ENCODE peak calls at places on chromosomes 5 and 9, in seven cellular contexts. Z, P, R, B, U, Y and O are unnamed samples.
A peak's percentile ranks its signal among the peaks of the same experiment; 100 is the strongest.

GRCh38 chr5:150219142-150219541 is 29.3 kb downstream of the SLC6A7 start:
- DNase-seq in U (peak; percentile 54), P (peak; percentile 12), B (no peak), Y (no peak), R (no peak), Z (no peak), O (no peak)

GRCh38 chr9:11038366-11038765 is 425.6 kb upstream of the PTPRD start:
- DNase-seq in U (no peak), Z (no peak), P (no peak), Y (no peak), B (no peak), R (no peak), O (no peak)

GRCh38 chr9:114371986-114372917 is 15.5 kb downstream of the AKNA start:
- DNase-seq in B (no peak), Z (no peak), Y (no peak), P (no peak), R (no peak), U (no peak), O (no peak)

GRCh38 chr5:59562756-59563389 is 330.7 kb downstream of the PDE4D start:
- DNase-seq in P (peak; percentile 33), U (no peak), Y (peak; percentile 41), R (no peak), Z (peak; percentile 69), B (peak; percentile 91), O (peak; percentile 75)

GRCh38 chr5:76582252-76583162 is 40.7 kb downstream of the F2RL2 start:
- DNase-seq in R (no peak), P (peak; percentile 77), Z (no peak), U (no peak), B (no peak), Y (no peak), O (peak; percentile 79)

GRCh38 chr9:133773889-133774655 is 35.9 kb upstream of the SARDH start:
- DNase-seq in Y (no peak), Z (no peak), B (no peak), P (peak; percentile 91), R (no peak), U (no peak), O (no peak)

GRCh38 chr9:132782106-132782505 is 96.0 kb downstream of the AK8 start:
- DNase-seq in Y (no peak), R (no peak), Z (no peak), U (no peak), P (no peak), B (no peak), O (no peak)

GRCh38 chr9:7164440-7165349 is 406.9 kb downstream of the KDM4C start:
- DNase-seq in B (no peak), U (no peak), P (no peak), Z (no peak), Y (no peak), R (no peak), O (no peak)

GRCh38 chr9:130461218-130461630 is 16.5 kb downstream of the ASS1 start:
- DNase-seq in Y (no peak), P (peak; percentile 12), B (peak; percentile 39), Z (peak; percentile 28), R (no peak), U (peak; percentile 79), O (no peak)

GRCh38 chr9:35757527-35758275 is 3.6 kb upstream of the MSMP start:
- DNase-seq in R (no peak), Y (no peak), Z (peak; percentile 35), U (peak; percentile 41), B (peak; percentile 74), P (no peak), O (no peak)

GRCh38 chr9:128124451-128124850 is 3.1 kb downstream of the PTGES2 start:
- DNase-seq in U (no peak), Z (no peak), Y (no peak), P (no peak), B (no peak), R (no peak), O (no peak)

GRCh38 chr9:124593080-124594058 is 86.2 kb upstream of the NR5A1 start:
- DNase-seq in Y (peak; percentile 71), U (peak; percentile 42), B (no peak), P (peak; percentile 12), R (no peak), Z (no peak), O (no peak)
- H3K4me1 ChIP-seq in Y (peaks cover 29% of the 10 kb centered on the region), U (peaks cover 43% of the 10 kb centered on the region), B (peaks cover 21% of the 10 kb centered on the region), P (peaks cover 6% of the 10 kb centered on the region), R (peaks cover 35% of the 10 kb centered on the region), Z (peaks cover 58% of the 10 kb centered on the region), O (peaks cover 9% of the 10 kb centered on the region)

DNA sequence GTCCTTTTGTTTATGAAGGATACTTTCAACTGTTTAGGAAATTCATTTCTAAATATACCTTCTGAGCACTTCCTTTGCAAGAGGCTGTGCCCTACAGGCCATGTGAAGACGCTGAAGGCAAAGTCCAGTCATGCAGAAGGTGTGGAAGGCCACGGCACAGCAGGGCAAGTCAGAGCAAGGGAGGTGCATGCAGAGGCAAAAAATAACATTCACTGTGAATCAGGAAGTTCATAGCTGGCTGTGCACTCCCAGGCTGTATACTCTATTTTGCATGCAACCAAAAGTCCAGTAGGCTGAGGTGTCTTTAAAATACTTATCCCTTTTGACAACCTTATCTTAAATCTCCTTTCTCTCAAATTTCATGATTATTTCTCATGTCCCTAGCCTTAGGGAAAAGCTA is 50.3 kb downstream of the GNAQ start:
- DNase-seq in Z (no peak), R (no peak), P (peak; percentile 61), B (peak; percentile 66), Y (no peak), U (peak; percentile 13), O (no peak)
- TF ChIP-seq CEBPB in Z (no peak), R (no peak), P (no peak), B (no peak), Y (no peak), U (no peak), O (no peak)

DNA sequence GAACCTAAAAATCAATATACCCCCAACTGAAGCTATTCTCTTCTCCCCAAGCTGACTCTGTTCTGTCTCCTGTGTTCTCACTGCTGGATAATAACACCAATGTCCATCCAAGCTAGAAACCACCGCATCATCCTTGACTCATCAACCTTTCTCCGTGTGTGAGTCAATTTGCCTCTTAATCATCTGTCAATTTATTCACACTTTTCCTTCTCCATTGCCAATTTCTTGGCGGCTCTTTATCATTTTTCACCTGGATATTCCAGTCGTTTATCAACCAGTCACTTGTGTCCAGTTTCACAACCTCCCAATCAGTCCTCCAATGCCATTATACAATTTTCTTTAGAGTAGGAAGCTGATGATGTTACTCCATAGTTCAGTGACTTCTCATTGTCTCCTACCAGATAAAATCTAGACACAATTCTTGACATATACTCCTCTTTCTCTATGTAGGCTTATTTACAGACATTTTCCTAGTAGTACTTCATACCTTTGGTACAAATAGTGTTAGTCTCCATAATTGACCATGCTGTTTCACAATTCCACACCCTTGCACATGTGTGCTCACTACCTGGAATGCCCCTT is 45.5 kb upstream of the LIFR start:
- DNase-seq in B (peak; percentile 24), R (peak; percentile 70), U (no peak), Z (no peak), P (peak; percentile 79), Y (no peak), O (no peak)
- H3K4me1 ChIP-seq in B (peaks cover 45% of the 10 kb centered on the region), R (peaks cover 52% of the 10 kb centered on the region), U (peaks cover 5% of the 10 kb centered on the region), Z (peaks cover 5% of the 10 kb centered on the region), P (peaks cover 20% of the 10 kb centered on the region), Y (peaks cover 2% of the 10 kb centered on the region), O (no peaks in the 10 kb centered on the region)

GRCh38 chr9:108041551-108041950 is 552.0 kb upstream of the KLF4 start:
- DNase-seq in Z (no peak), P (peak; percentile 69), B (peak; percentile 47), Y (no peak), R (no peak), U (no peak), O (no peak)

GRCh38 chr9:108043585-108043984 is 554.0 kb upstream of the KLF4 start:
- DNase-seq in Z (no peak), B (no peak), R (no peak), Y (no peak), U (no peak), P (no peak), O (no peak)

GRCh38 chr9:108039012-108039411 is 549.4 kb upstream of the KLF4 start:
- DNase-seq in B (no peak), P (no peak), R (no peak), U (no peak), Y (no peak), Z (no peak), O (no peak)

GRCh38 chr9:108039491-108039890 is 549.9 kb upstream of the KLF4 start:
- DNase-seq in B (no peak), Y (no peak), U (no peak), P (no peak), R (no peak), Z (no peak), O (no peak)

GRCh38 chr9:108040783-108041182 is 551.2 kb upstream of the KLF4 start:
- DNase-seq in B (peak; percentile 26), U (peak; percentile 37), P (peak; percentile 54), Y (no peak), R (no peak), Z (no peak), O (no peak)
- TF ChIP-seq CEBPB in B (no peak), U (no peak), P (no peak), Y (no peak), R (no peak), Z (no peak), O (no peak)

DNA sequence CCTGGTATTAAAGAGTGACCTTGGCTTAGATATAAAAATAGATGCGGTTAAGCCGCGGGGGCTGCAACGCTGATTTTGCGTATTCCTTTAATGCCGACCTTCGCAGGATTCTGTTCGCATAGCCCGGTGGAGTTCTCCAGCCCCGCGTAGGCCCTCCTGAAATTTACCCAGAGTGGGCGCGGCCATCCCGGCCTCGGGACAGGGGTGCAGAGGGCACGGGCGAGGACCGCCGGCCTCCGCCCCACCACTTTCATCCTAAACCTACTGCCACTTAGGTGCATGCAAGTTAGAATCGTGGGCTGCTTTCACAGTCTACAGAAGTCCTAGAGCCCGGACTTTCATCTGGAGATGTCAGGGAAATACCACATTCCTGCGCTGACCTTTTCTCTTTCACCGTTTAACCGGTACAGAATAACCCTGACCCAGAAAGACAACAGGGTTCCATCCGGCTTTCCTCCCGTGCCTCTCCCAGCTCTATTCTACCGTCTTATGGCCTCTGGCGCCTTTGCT is 521 bp upstream of the FAM169A start:
- DNase-seq in Z (peak; percentile 89), P (no peak), U (no peak), Y (no peak), B (peak; percentile 36), R (no peak), O (no peak)
- H3K4me1 ChIP-seq in Z (peaks cover 70% of the 10 kb centered on the region), P (no peaks in the 10 kb centered on the region), U (no peaks in the 10 kb centered on the region), Y (peaks cover 19% of the 10 kb centered on the region), B (peaks cover 5% of the 10 kb centered on the region), R (peaks cover 19% of the 10 kb centered on the region), O (no peaks in the 10 kb centered on the region)